ENCODE peak calls at places on chromosomes 7 and 10, in ten cellular contexts. One of them, this sample, is unnamed.

GRCh38 chr7:41733063-41733398 is 30.1 kb upstream of the INHBA start:
- DNase-seq in NCI-H1436: no peak
- DNase-seq in activated CD8-positive, alpha-beta memory T cell treated with anti-CD3 and anti-CD28 coated beads for 48 hours: no peak
- DNase-seq in substantia nigra: no peak
- DNase-seq in kidney epithelial cell: peak
- DNase-seq in GDM1: no peak
- DNase-seq in AG04450: no peak
- DNase-seq in osteocyte: no peak
- DNase-seq in tibial artery: no peak
- DNase-seq in naive thymus-derived CD4-positive, alpha-beta T cell: no peak
- DNase-seq in this sample: peak

GRCh38 chr7:155534691-155535090 is 11.7 kb downstream of the CNPY1 start:
- DNase-seq in NCI-H1436: no peak
- DNase-seq in activated CD8-positive, alpha-beta memory T cell treated with anti-CD3 and anti-CD28 coated beads for 48 hours: no peak
- DNase-seq in substantia nigra: no peak
- DNase-seq in kidney epithelial cell: no peak
- DNase-seq in GDM1: no peak
- DNase-seq in AG04450: no peak
- DNase-seq in osteocyte: no peak
- DNase-seq in tibial artery: no peak
- DNase-seq in naive thymus-derived CD4-positive, alpha-beta T cell: no peak
- DNase-seq in this sample: no peak

GRCh38 chr7:77566421-77566820 is 29.3 kb downstream of the PTPN12 start:
- DNase-seq in NCI-H1436: no peak
- DNase-seq in activated CD8-positive, alpha-beta memory T cell treated with anti-CD3 and anti-CD28 coated beads for 48 hours: no peak
- DNase-seq in substantia nigra: no peak
- DNase-seq in kidney epithelial cell: no peak
- DNase-seq in GDM1: no peak
- DNase-seq in AG04450: no peak
- DNase-seq in osteocyte: no peak
- DNase-seq in tibial artery: no peak
- DNase-seq in naive thymus-derived CD4-positive, alpha-beta T cell: no peak
- DNase-seq in this sample: no peak

GRCh38 chr7:34677491-34677890 is 19.5 kb downstream of the NPSR1 start:
- DNase-seq in NCI-H1436: no peak
- DNase-seq in activated CD8-positive, alpha-beta memory T cell treated with anti-CD3 and anti-CD28 coated beads for 48 hours: no peak
- DNase-seq in substantia nigra: no peak
- DNase-seq in kidney epithelial cell: no peak
- DNase-seq in GDM1: no peak
- DNase-seq in AG04450: no peak
- DNase-seq in osteocyte: no peak
- DNase-seq in tibial artery: no peak
- DNase-seq in naive thymus-derived CD4-positive, alpha-beta T cell: no peak
- DNase-seq in this sample: no peak

GRCh38 chr7:70679666-70680065 is 452.3 kb upstream of the GALNT17 start:
- DNase-seq in NCI-H1436: no peak
- DNase-seq in activated CD8-positive, alpha-beta memory T cell treated with anti-CD3 and anti-CD28 coated beads for 48 hours: no peak
- DNase-seq in substantia nigra: no peak
- DNase-seq in kidney epithelial cell: no peak
- DNase-seq in GDM1: no peak
- DNase-seq in AG04450: no peak
- DNase-seq in osteocyte: no peak
- DNase-seq in tibial artery: no peak
- DNase-seq in naive thymus-derived CD4-positive, alpha-beta T cell: no peak
- DNase-seq in this sample: peak

GRCh38 chr10:14560274-14560673 is 214.4 kb downstream of the FAM107B start:
- DNase-seq in NCI-H1436: no peak
- DNase-seq in activated CD8-positive, alpha-beta memory T cell treated with anti-CD3 and anti-CD28 coated beads for 48 hours: no peak
- DNase-seq in substantia nigra: no peak
- DNase-seq in kidney epithelial cell: no peak
- DNase-seq in GDM1: no peak
- DNase-seq in AG04450: no peak
- DNase-seq in osteocyte: no peak
- DNase-seq in tibial artery: no peak
- DNase-seq in naive thymus-derived CD4-positive, alpha-beta T cell: no peak
- DNase-seq in this sample: peak

GRCh38 chr7:73519867-73520672 is 2.0 kb downstream of the BAZ1B start:
- DNase-seq in NCI-H1436: no peak
- DNase-seq in activated CD8-positive, alpha-beta memory T cell treated with anti-CD3 and anti-CD28 coated beads for 48 hours: no peak
- DNase-seq in substantia nigra: no peak
- DNase-seq in kidney epithelial cell: no peak
- DNase-seq in GDM1: no peak
- DNase-seq in AG04450: no peak
- DNase-seq in osteocyte: no peak
- DNase-seq in tibial artery: peak
- DNase-seq in naive thymus-derived CD4-positive, alpha-beta T cell: peak
- DNase-seq in this sample: peak

GRCh38 chr10:11595395-11595692 is 16.1 kb downstream of the USP6NL start:
- DNase-seq in NCI-H1436: no peak
- DNase-seq in activated CD8-positive, alpha-beta memory T cell treated with anti-CD3 and anti-CD28 coated beads for 48 hours: no peak
- DNase-seq in substantia nigra: no peak
- DNase-seq in kidney epithelial cell: no peak
- DNase-seq in GDM1: no peak
- DNase-seq in AG04450: no peak
- DNase-seq in osteocyte: no peak
- DNase-seq in tibial artery: no peak
- DNase-seq in naive thymus-derived CD4-positive, alpha-beta T cell: no peak
- DNase-seq in this sample: peak

GRCh38 chr10:47350671-47351640 is 2.8 kb downstream of the RBP3 start:
- DNase-seq in NCI-H1436: no peak
- DNase-seq in activated CD8-positive, alpha-beta memory T cell treated with anti-CD3 and anti-CD28 coated beads for 48 hours: no peak
- DNase-seq in substantia nigra: no peak
- DNase-seq in kidney epithelial cell: no peak
- DNase-seq in GDM1: no peak
- DNase-seq in AG04450: no peak
- DNase-seq in osteocyte: no peak
- DNase-seq in tibial artery: peak
- DNase-seq in naive thymus-derived CD4-positive, alpha-beta T cell: no peak
- DNase-seq in this sample: no peak

GRCh38 chr10:120514035-120514620 is 57.1 kb downstream of the PLPP4 start:
- DNase-seq in NCI-H1436: no peak
- DNase-seq in activated CD8-positive, alpha-beta memory T cell treated with anti-CD3 and anti-CD28 coated beads for 48 hours: no peak
- DNase-seq in substantia nigra: no peak
- DNase-seq in kidney epithelial cell: no peak
- DNase-seq in GDM1: peak
- DNase-seq in AG04450: no peak
- DNase-seq in osteocyte: no peak
- DNase-seq in tibial artery: no peak
- DNase-seq in naive thymus-derived CD4-positive, alpha-beta T cell: no peak
- DNase-seq in this sample: no peak

GRCh38 chr7:99324966-99325596 is 617 bp upstream of the ARPC1A start:
- DNase-seq in NCI-H1436: no peak
- DNase-seq in activated CD8-positive, alpha-beta memory T cell treated with anti-CD3 and anti-CD28 coated beads for 48 hours: no peak
- DNase-seq in substantia nigra: no peak
- DNase-seq in kidney epithelial cell: no peak
- DNase-seq in GDM1: no peak
- DNase-seq in AG04450: no peak
- DNase-seq in osteocyte: no peak
- DNase-seq in tibial artery: no peak
- DNase-seq in naive thymus-derived CD4-positive, alpha-beta T cell: peak
- DNase-seq in this sample: no peak

This sample was measured in M059J.